ENCODE peak calls at places on chromosome 20, in seven cellular contexts. One of them, this sample, is unnamed.

GRCh38 chr20:48681201-48681881 is 146.5 kb downstream of the PREX1 start:
- DNase-seq in endothelial cell of umbilical vein: no peak
- DNase-seq in GM23338: no peak
- DNase-seq in upper lobe of left lung: no peak
- DNase-seq in SK-N-SH: no peak
- DNase-seq in H1: no peak
- DNase-seq in HCT116: no peak
- DNase-seq in this sample: no peak

GRCh38 chr20:10761786-10762185 is 88.0 kb upstream of the JAG1 start:
- DNase-seq in endothelial cell of umbilical vein: peak; percentile 76
- DNase-seq in GM23338: no peak
- DNase-seq in upper lobe of left lung: no peak
- DNase-seq in SK-N-SH: no peak
- DNase-seq in H1: no peak
- DNase-seq in HCT116: no peak
- DNase-seq in this sample: no peak

GRCh38 chr20:32580970-32581838 is 3.9 kb downstream of the NOL4L start:
- DNase-seq in endothelial cell of umbilical vein: no peak
- DNase-seq in GM23338: peak; percentile 43
- DNase-seq in upper lobe of left lung: no peak
- DNase-seq in SK-N-SH: peak; percentile 83
- DNase-seq in H1: no peak
- DNase-seq in HCT116: no peak
- DNase-seq in this sample: no peak

GRCh38 chr20:59733326-59733725 is 129.0 kb downstream of the PHACTR3 start:
- DNase-seq in endothelial cell of umbilical vein: no peak
- DNase-seq in GM23338: no peak
- DNase-seq in upper lobe of left lung: no peak
- DNase-seq in SK-N-SH: no peak
- DNase-seq in H1: no peak
- DNase-seq in HCT116: no peak
- DNase-seq in this sample: no peak

GRCh38 chr20:22394583-22394982 is 189.8 kb downstream of the FOXA2 start:
- DNase-seq in endothelial cell of umbilical vein: no peak
- DNase-seq in GM23338: no peak
- DNase-seq in upper lobe of left lung: no peak
- DNase-seq in SK-N-SH: no peak
- DNase-seq in H1: no peak
- DNase-seq in HCT116: no peak
- DNase-seq in this sample: no peak

GRCh38 chr20:61939691-61940360 is 125.9 kb downstream of the TAF4 start:
- DNase-seq in endothelial cell of umbilical vein: no peak
- DNase-seq in GM23338: no peak
- DNase-seq in upper lobe of left lung: no peak
- DNase-seq in SK-N-SH: no peak
- DNase-seq in H1: peak; percentile 33
- DNase-seq in HCT116: no peak
- DNase-seq in this sample: no peak

GRCh38 chr20:60249436-60249835 is 291.2 kb downstream of the CDH26 start:
- DNase-seq in endothelial cell of umbilical vein: no peak
- DNase-seq in GM23338: no peak
- DNase-seq in upper lobe of left lung: no peak
- DNase-seq in SK-N-SH: no peak
- DNase-seq in H1: no peak
- DNase-seq in HCT116: no peak
- DNase-seq in this sample: no peak

GRCh38 chr20:25032478-25033183 is 25.3 kb downstream of the ACSS1 start:
- DNase-seq in endothelial cell of umbilical vein: no peak
- DNase-seq in GM23338: peak; percentile 35
- DNase-seq in upper lobe of left lung: no peak
- DNase-seq in SK-N-SH: no peak
- DNase-seq in H1: no peak
- DNase-seq in HCT116: no peak
- DNase-seq in this sample: peak; percentile 52

GRCh38 chr20:341682-342081 is 5.2 kb upstream of the NRSN2 start:
- DNase-seq in endothelial cell of umbilical vein: peak; percentile 62
- DNase-seq in GM23338: no peak
- DNase-seq in upper lobe of left lung: no peak
- DNase-seq in SK-N-SH: no peak
- DNase-seq in H1: no peak
- DNase-seq in HCT116: peak; percentile 94
- DNase-seq in this sample: no peak

GRCh38 chr20:18739785-18740184 is 73.8 kb upstream of the SCP2D1 start:
- DNase-seq in endothelial cell of umbilical vein: no peak
- DNase-seq in GM23338: peak; percentile 50
- DNase-seq in upper lobe of left lung: no peak
- DNase-seq in SK-N-SH: peak; percentile 50
- DNase-seq in H1: no peak
- DNase-seq in HCT116: no peak
- DNase-seq in this sample: peak; percentile 42

GRCh38 chr20:47960277-47960676 is 175.0 kb upstream of the SULF2 start:
- DNase-seq in endothelial cell of umbilical vein: no peak
- DNase-seq in GM23338: no peak
- DNase-seq in upper lobe of left lung: no peak
- DNase-seq in SK-N-SH: no peak
- DNase-seq in H1: no peak
- DNase-seq in HCT116: no peak
- DNase-seq in this sample: no peak

GRCh38 chr20:61436268-61436667 is 184.2 kb downstream of the CDH4 start:
- DNase-seq in endothelial cell of umbilical vein: no peak
- DNase-seq in GM23338: no peak
- DNase-seq in upper lobe of left lung: no peak
- DNase-seq in SK-N-SH: no peak
- DNase-seq in H1: no peak
- DNase-seq in HCT116: no peak
- DNase-seq in this sample: no peak

DNA sequence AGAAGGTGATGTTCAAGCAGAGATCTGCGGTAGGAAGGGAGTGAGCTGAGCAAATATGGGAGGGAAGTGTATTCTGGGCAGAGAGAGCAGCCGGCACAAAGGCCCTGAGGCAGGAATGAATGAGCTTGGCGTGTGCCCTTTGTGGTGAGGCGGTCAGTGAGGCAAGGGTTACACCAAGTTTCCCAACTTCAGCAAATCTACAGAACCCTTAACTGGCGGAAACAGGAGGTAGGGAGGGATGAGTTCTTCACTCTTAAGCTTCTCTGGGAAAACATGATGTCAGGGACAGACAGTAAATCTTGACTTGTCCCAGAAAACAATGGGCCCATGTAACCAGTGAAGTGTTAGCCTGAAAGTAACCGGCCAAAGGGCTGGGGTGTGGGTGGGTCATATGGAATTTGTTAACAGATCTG is 97.1 kb upstream of the PTPN1 start:
- DNase-seq in endothelial cell of umbilical vein: no peak
- DNase-seq in GM23338: peak; percentile 33
- DNase-seq in upper lobe of left lung: no peak
- DNase-seq in SK-N-SH: no peak
- DNase-seq in H1: no peak
- DNase-seq in HCT116: no peak
- DNase-seq in this sample: no peak
- TF ChIP-seq POLR2AphosphoS5 in endothelial cell of umbilical vein: no peak
- TF ChIP-seq POLR2AphosphoS5 in GM23338: no peak
- TF ChIP-seq POLR2AphosphoS5 in upper lobe of left lung: no peak
- TF ChIP-seq POLR2AphosphoS5 in SK-N-SH: no peak
- TF ChIP-seq POLR2AphosphoS5 in H1: no peak
- TF ChIP-seq POLR2AphosphoS5 in HCT116: no peak
- TF ChIP-seq POLR2AphosphoS5 in this sample: no peak

GRCh38 chr20:50165687-50166554 is 12.4 kb upstream of the PEDS1 start:
- DNase-seq in endothelial cell of umbilical vein: peak; percentile 100
- DNase-seq in GM23338: peak; percentile 97
- DNase-seq in upper lobe of left lung: no peak
- DNase-seq in SK-N-SH: peak; percentile 88
- DNase-seq in H1: peak; percentile 71
- DNase-seq in HCT116: peak; percentile 100
- DNase-seq in this sample: peak; percentile 98

GRCh38 chr20:50169329-50169823 is 15.9 kb upstream of the PEDS1 start:
- DNase-seq in endothelial cell of umbilical vein: peak; percentile 90
- DNase-seq in GM23338: peak; percentile 88
- DNase-seq in upper lobe of left lung: no peak
- DNase-seq in SK-N-SH: peak; percentile 73
- DNase-seq in H1: peak; percentile 98
- DNase-seq in HCT116: no peak
- DNase-seq in this sample: peak; percentile 89

DNA sequence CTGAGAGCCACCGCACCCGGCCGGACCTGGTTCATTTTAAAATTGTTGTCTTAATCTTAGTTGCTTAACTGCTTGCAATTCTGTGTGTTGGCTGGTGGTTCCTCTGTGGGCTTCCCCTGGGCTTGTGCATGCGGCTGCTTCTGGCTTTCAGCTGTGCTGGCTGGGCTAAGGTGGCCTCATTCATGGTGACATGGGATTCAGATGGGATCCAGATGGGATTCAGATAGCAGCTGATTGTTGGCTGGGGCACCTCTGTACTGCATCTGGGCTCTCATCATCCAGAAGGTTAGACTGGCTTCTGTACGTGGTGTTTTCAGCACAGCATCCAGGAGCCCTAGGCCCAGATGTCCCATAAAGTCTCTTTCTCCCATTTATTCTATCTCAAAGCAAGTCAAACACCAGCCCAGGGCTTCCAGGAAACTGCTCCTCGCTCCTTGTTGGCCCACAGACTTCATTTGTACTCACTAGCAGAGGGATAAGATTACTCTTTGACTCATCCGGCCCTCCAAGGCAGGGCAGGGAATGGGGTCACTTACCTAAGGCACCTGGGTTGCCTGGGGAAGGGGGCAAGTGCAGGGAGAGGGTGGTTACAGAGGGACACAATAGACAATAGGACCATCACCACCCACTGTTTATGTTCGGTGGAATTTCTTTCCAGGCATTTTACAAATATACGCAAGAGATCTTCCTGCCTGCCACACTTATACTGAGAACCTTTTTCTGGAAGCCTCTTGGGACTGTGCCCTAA is 10.2 kb upstream of the PEDS1 start:
- DNase-seq in endothelial cell of umbilical vein: no peak
- DNase-seq in GM23338: no peak
- DNase-seq in upper lobe of left lung: no peak
- DNase-seq in SK-N-SH: no peak
- DNase-seq in H1: no peak
- DNase-seq in HCT116: no peak
- DNase-seq in this sample: no peak
- H3K27ac ChIP-seq in endothelial cell of umbilical vein: no peak overlapping the region
- H3K27ac ChIP-seq in GM23338: no peak overlapping the region
- H3K27ac ChIP-seq in upper lobe of left lung: peak overlapping the region; percentile 10
- H3K27ac ChIP-seq in SK-N-SH: peak overlapping the region; percentile 10
- H3K27ac ChIP-seq in H1: no peak overlapping the region
- H3K27ac ChIP-seq in HCT116: peak overlapping the region; percentile 61
- H3K27ac ChIP-seq in this sample: peak overlapping the region; percentile 46

DNA sequence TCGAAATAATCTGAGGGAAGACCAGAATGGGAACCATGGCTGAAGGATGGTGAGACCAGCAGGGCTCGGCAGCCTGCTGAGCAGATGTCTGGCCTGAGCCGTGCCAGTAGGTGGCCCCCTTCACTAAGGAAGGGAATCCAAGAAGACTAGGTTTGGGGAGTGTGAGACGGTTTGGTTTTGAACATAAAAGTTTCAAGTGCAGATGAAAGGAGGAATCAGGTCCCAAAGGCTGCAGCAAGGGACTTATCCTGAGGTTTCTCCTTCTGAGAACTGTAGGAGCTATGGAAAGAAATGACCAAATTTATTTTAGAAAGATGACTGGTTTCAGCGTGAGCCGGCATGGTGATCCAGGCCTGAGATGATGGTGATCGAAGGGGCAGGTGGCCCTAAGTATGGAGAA is 4.6 kb upstream of the OSER1 start:
- DNase-seq in endothelial cell of umbilical vein: peak; percentile 54
- DNase-seq in GM23338: peak; percentile 81
- DNase-seq in upper lobe of left lung: no peak
- DNase-seq in SK-N-SH: peak; percentile 69
- DNase-seq in H1: peak; percentile 74
- DNase-seq in HCT116: peak; percentile 28
- DNase-seq in this sample: peak; percentile 78
- TF ChIP-seq POLR2AphosphoS5 in endothelial cell of umbilical vein: no peak
- TF ChIP-seq POLR2AphosphoS5 in GM23338: no peak
- TF ChIP-seq POLR2AphosphoS5 in upper lobe of left lung: no peak
- TF ChIP-seq POLR2AphosphoS5 in SK-N-SH: no peak
- TF ChIP-seq POLR2AphosphoS5 in H1: no peak
- TF ChIP-seq POLR2AphosphoS5 in HCT116: no peak
- TF ChIP-seq POLR2AphosphoS5 in this sample: no peak

GRCh38 chr20:38170914-38171300 is 5.8 kb upstream of the TGM2 start:
- DNase-seq in endothelial cell of umbilical vein: no peak
- DNase-seq in GM23338: no peak
- DNase-seq in upper lobe of left lung: no peak
- DNase-seq in SK-N-SH: no peak
- DNase-seq in H1: no peak
- DNase-seq in HCT116: no peak
- DNase-seq in this sample: no peak

GRCh38 chr20:38171301-38172010 is 6.4 kb upstream of the TGM2 start:
- DNase-seq in endothelial cell of umbilical vein: no peak
- DNase-seq in GM23338: no peak
- DNase-seq in upper lobe of left lung: no peak
- DNase-seq in SK-N-SH: no peak
- DNase-seq in H1: no peak
- DNase-seq in HCT116: no peak
- DNase-seq in this sample: no peak

GRCh38 chr20:38172344-38172743 is 7.3 kb upstream of the TGM2 start:
- DNase-seq in endothelial cell of umbilical vein: peak; percentile 15
- DNase-seq in GM23338: no peak
- DNase-seq in upper lobe of left lung: no peak
- DNase-seq in SK-N-SH: no peak
- DNase-seq in H1: no peak
- DNase-seq in HCT116: no peak
- DNase-seq in this sample: no peak

GRCh38 chr20:38175221-38176030 is 10.4 kb upstream of the TGM2 start:
- DNase-seq in endothelial cell of umbilical vein: no peak
- DNase-seq in GM23338: peak; percentile 51
- DNase-seq in upper lobe of left lung: no peak
- DNase-seq in SK-N-SH: no peak
- DNase-seq in H1: no peak
- DNase-seq in HCT116: no peak
- DNase-seq in this sample: no peak

GRCh38 chr20:38173237-38174156 is 8.4 kb upstream of the TGM2 start:
- DNase-seq in endothelial cell of umbilical vein: peak; percentile 71
- DNase-seq in GM23338: peak; percentile 58
- DNase-seq in upper lobe of left lung: no peak
- DNase-seq in SK-N-SH: no peak
- DNase-seq in H1: no peak
- DNase-seq in HCT116: no peak
- DNase-seq in this sample: no peak
- H3K27ac ChIP-seq in endothelial cell of umbilical vein: no peak overlapping the region
- H3K27ac ChIP-seq in GM23338: no peak overlapping the region
- H3K27ac ChIP-seq in upper lobe of left lung: no peak overlapping the region
- H3K27ac ChIP-seq in SK-N-SH: peak overlapping the region; percentile 67
- H3K27ac ChIP-seq in H1: no peak overlapping the region
- H3K27ac ChIP-seq in HCT116: no peak overlapping the region
- H3K27ac ChIP-seq in this sample: no peak overlapping the region